ENCODE peak calls at places on chromosome 1, in eight cellular contexts. Z, O, X, V, W, E, G and S are unnamed samples.
A peak's percentile ranks its signal among the peaks of the same experiment; 100 is the strongest.

GRCh38 chr1:214717323-214717722 is 114.3 kb downstream of the CENPF start:
- DNase-seq in Z (no peak), O (no peak), X (no peak), V (no peak), W (no peak), E (no peak), G (no peak), S (no peak)

GRCh38 chr1:160739098-160739511 is at the start of gene SLAMF7:
- DNase-seq in Z (no peak), O (peak; percentile 70), X (no peak), V (no peak), W (no peak), E (no peak), G (peak; percentile 72), S (no peak)

GRCh38 chr1:47764461-47765046 is 232.6 kb downstream of the TRABD2B start:
- DNase-seq in Z (no peak), O (no peak), X (no peak), V (no peak), W (no peak), E (no peak), G (no peak), S (no peak)

GRCh38 chr1:167765496-167765895 is 43.7 kb downstream of the MPZL1 start:
- DNase-seq in Z (no peak), O (no peak), X (no peak), V (no peak), W (no peak), E (no peak), G (no peak), S (no peak)

GRCh38 chr1:115168026-115168425 is 78.7 kb upstream of the TSPAN2 start:
- DNase-seq in Z (no peak), O (no peak), X (no peak), V (no peak), W (no peak), E (no peak), G (no peak), S (no peak)

GRCh38 chr1:1115830-1116700 is at the start of gene C1orf159:
- DNase-seq in Z (peak; percentile 98), O (peak; percentile 100), X (peak; percentile 95), V (peak; percentile 98), W (peak; percentile 99), E (peak; percentile 99), G (peak; percentile 96), S (peak; percentile 98)

GRCh38 chr1:28370220-28371010 is 875 bp downstream of the PHACTR4 start:
- DNase-seq in Z (no peak), O (peak; percentile 53), X (no peak), V (peak; percentile 42), W (peak; percentile 14), E (no peak), G (peak; percentile 62), S (no peak)

GRCh38 chr1:33709780-33710713 is 153.8 kb upstream of the HMGB4 start:
- DNase-seq in Z (no peak), O (no peak), X (no peak), V (no peak), W (no peak), E (no peak), G (no peak), S (no peak)

GRCh38 chr1:89987170-89987819 is 7.6 kb upstream of the ZNF326 start:
- DNase-seq in Z (no peak), O (peak; percentile 78), X (peak; percentile 62), V (peak; percentile 73), W (peak; percentile 59), E (peak; percentile 64), G (peak; percentile 80), S (peak; percentile 64)

GRCh38 chr1:147851149-147851548 is 51.4 kb upstream of the GJA8 start:
- DNase-seq in Z (no peak), O (peak; percentile 49), X (peak; percentile 80), V (peak; percentile 42), W (no peak), E (no peak), G (no peak), S (no peak)

GRCh38 chr1:217029311-217030157 is 306.3 kb upstream of the ESRRG start:
- DNase-seq in Z (no peak), O (peak; percentile 62), X (no peak), V (no peak), W (peak; percentile 85), E (peak; percentile 83), G (no peak), S (no peak)

GRCh38 chr1:64865105-64865757 is 101.1 kb downstream of the JAK1 start:
- DNase-seq in Z (no peak), O (no peak), X (no peak), V (peak; percentile 22), W (no peak), E (no peak), G (no peak), S (no peak)

GRCh38 chr1:111559736-111560279 is 56.4 kb upstream of the ADORA3 start:
- DNase-seq in Z (no peak), O (no peak), X (peak; percentile 93), V (no peak), W (no peak), E (no peak), G (no peak), S (no peak)

DNA sequence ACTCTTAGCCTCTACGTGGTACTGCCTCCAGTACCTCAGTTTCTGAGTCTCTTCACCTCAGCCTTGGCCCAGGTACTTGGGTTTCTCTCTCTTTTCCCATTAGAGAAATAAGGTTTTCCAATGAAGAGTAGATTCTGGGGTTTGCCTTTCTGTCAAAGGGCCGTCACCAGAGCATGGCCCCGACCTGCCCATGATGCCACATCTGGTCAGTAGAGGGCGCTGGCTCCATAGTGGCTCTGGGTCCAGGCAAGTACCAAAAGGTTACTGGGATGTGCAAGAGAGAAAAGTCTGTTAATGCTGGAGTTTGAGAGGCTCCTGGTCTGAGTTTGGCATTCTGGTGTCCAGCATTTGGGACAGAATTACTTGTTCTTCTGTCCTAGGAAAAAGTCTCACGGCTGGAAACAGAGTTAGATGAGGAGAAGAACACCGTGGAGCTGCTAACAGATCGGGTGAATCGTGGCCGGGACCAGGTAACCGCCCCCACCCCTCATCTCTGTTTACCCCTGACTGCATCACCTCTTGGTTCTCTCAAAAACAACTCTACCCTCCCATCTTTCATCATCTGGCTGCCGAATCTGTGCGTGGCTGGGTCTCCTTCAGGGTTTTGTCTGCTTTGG is 5.3 kb upstream of the TUFT1 start:
- DNase-seq in Z (peak; percentile 79), O (peak; percentile 90), X (peak; percentile 53), V (peak; percentile 76), W (peak; percentile 73), E (peak; percentile 72), G (peak; percentile 73), S (peak; percentile 70)
- TF ChIP-seq POLR2A in Z (no peak), O (no peak), X (no peak), V (no peak), W (no peak), E (no peak), G (no peak), S (no peak)

DNA sequence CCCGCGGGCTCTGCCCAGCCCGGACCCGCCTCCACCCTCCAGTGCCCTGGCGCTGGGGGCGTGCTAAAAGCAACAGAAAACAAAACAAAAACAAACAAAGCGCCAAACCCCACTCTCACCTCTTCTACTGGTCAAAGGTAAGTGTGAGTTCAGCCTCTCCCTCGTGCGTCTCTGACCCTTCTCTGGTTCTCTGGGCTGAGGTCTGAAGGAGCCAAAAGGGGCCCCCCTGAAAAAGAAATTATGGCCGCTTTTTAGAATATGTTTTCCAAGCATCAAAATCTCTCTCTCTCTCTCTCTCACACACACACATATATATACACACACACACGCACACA is 133.5 kb upstream of the DPYD start:
- DNase-seq in Z (no peak), O (no peak), X (no peak), V (no peak), W (no peak), E (no peak), G (no peak), S (no peak)
- H3K4me3 ChIP-seq in Z (no peak overlapping the region), O (peak overlapping the region; percentile 39), X (no peak overlapping the region), V (no peak overlapping the region), W (peak overlapping the region; percentile 26), E (no peak overlapping the region), G (no peak overlapping the region), S (peak overlapping the region; percentile 27)

GRCh38 chr1:3674100-3675094 is 22.1 kb downstream of the TP73 start:
- DNase-seq in Z (no peak), O (no peak), X (no peak), V (no peak), W (no peak), E (peak; percentile 55), G (no peak), S (no peak)
- TF ChIP-seq POLR2A in Z (no peak), O (no peak), X (no peak), V (no peak), W (no peak), E (no peak), G (no peak), S (no peak)

GRCh38 chr1:31984419-31985347 is 29.0 kb upstream of the KHDRBS1 start:
- DNase-seq in Z (no peak), O (no peak), X (no peak), V (no peak), W (no peak), E (no peak), G (no peak), S (no peak)
- H3K4me3 ChIP-seq in Z (no peak overlapping the region), O (no peak overlapping the region), X (no peak overlapping the region), V (no peak overlapping the region), W (no peak overlapping the region), E (no peak overlapping the region), G (no peak overlapping the region), S (no peak overlapping the region)